ENCODE peak calls at places on chromosomes 12 and 14, in six cellular contexts. O is suprapubic skin; L is thyroid gland; J is neuronal stem cell; M is naive thymus-derived CD4-positive, alpha-beta T cell; C is adipocyte. P is an unnamed sample.

GRCh38 chr14:39731912-39732311 is 299.7 kb upstream of the FBXO33 start:
- DNase-seq in O (no peak), L (no peak), J (no peak), M (no peak), C (no peak), P (no peak)

GRCh38 chr14:32938719-32939253 is at the start of gene NPAS3:
- DNase-seq in O (no peak), L (peak; percentile 55), J (no peak), M (no peak), C (peak; percentile 59), P (no peak)

GRCh38 chr12:15164997-15165659 is 56.1 kb downstream of the RERG start:
- DNase-seq in O (no peak), L (no peak), J (no peak), M (no peak), C (no peak), P (no peak)

GRCh38 chr12:69555461-69555860 is 29.8 kb upstream of the CCT2 start:
- DNase-seq in O (no peak), L (no peak), J (no peak), M (no peak), C (peak; percentile 77), P (no peak)

GRCh38 chr12:13268606-13269005 is 72.1 kb downstream of the EMP1 start:
- DNase-seq in O (no peak), L (no peak), J (no peak), M (no peak), C (no peak), P (no peak)

GRCh38 chr14:88838015-88838414 is 13.6 kb downstream of the TTC8 start:
- DNase-seq in O (no peak), L (no peak), J (no peak), M (no peak), C (no peak), P (no peak)

GRCh38 chr12:17918013-17918412 is 172.0 kb downstream of the RERGL start:
- DNase-seq in O (no peak), L (no peak), J (no peak), M (no peak), C (no peak), P (no peak)

GRCh38 chr14:105281354-105282097 is 19.3 kb downstream of the BRF1 start:
- DNase-seq in O (no peak), L (peak; percentile 41), J (peak; percentile 37), M (peak; percentile 10), C (peak; percentile 73), P (no peak)

GRCh38 chr12:75921687-75922289 is 109.8 kb downstream of the PHLDA1 start:
- DNase-seq in O (no peak), L (no peak), J (no peak), M (no peak), C (no peak), P (no peak)

GRCh38 chr12:113757223-113758002 is 208.7 kb downstream of the RBM19 start:
- DNase-seq in O (no peak), L (no peak), J (no peak), M (no peak), C (no peak), P (no peak)

GRCh38 chr12:49566361-49566760 is 1.6 kb downstream of the MCRS1 start:
- DNase-seq in O (no peak), L (no peak), J (no peak), M (no peak), C (no peak), P (no peak)

GRCh38 chr12:107411792-107412535 is 273.6 kb upstream of the PWP1 start:
- DNase-seq in O (no peak), L (no peak), J (no peak), M (no peak), C (peak; percentile 58), P (no peak)

GRCh38 chr12:92030618-92031017 is 115.0 kb downstream of the BTG1 start:
- DNase-seq in O (no peak), L (peak; percentile 3), J (no peak), M (peak; percentile 88), C (peak; percentile 60), P (peak; percentile 70)

GRCh38 chr12:112031472-112031871 is 18.2 kb downstream of the ERP29 start:
- DNase-seq in O (no peak), L (no peak), J (no peak), M (no peak), C (no peak), P (no peak)

GRCh38 chr12:19223695-19224094 is 94.2 kb downstream of the PLEKHA5 start:
- DNase-seq in O (no peak), L (no peak), J (no peak), M (no peak), C (peak; percentile 74), P (no peak)

GRCh38 chr12:108798551-108799221 is 58.7 kb downstream of the SSH1 start:
- DNase-seq in O (no peak), L (no peak), J (no peak), M (no peak), C (peak; percentile 37), P (no peak)

GRCh38 chr12:64042901-64043300 is 179.2 kb downstream of the KICS2 start:
- DNase-seq in O (no peak), L (no peak), J (no peak), M (no peak), C (peak; percentile 90), P (no peak)

GRCh38 chr12:130559806-130560205 is 156.3 kb downstream of the RIMBP2 start:
- DNase-seq in O (no peak), L (no peak), J (no peak), M (no peak), C (no peak), P (no peak)

GRCh38 chr12:123065666-123066457 is 85.0 kb downstream of the PITPNM2 start:
- DNase-seq in O (no peak), L (no peak), J (no peak), M (no peak), C (no peak), P (no peak)

DNA sequence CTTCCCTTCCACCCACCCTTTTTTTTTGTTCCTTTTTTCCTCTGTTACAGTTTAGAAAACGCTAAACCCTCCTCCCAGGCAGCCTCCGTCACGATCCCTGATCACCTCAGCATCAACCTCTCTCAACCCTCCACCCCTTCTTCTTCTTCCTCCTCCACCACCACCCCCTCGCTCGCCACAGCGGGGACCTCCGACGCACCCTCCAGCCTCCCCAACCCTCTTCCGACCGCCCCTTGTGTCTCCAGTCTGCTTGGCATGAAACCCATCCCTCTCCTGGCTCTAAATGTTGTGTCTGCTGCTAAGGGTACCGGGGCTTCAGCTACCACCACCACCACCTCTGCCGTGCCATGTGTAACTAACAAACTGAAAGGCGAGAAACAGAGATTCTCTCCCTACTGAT is 22.9 kb downstream of the PCBP2 start:
- DNase-seq in O (no peak), L (no peak), J (no peak), M (no peak), C (no peak), P (no peak)
- H3K4me1 ChIP-seq in O (peaks cover 22% of the 10 kb centered on the region), L (no peaks in the 10 kb centered on the region), J (peaks cover 2% of the 10 kb centered on the region), M (peaks cover 8% of the 10 kb centered on the region), C (peaks cover 75% of the 10 kb centered on the region), P (peaks cover 26% of the 10 kb centered on the region)

DNA sequence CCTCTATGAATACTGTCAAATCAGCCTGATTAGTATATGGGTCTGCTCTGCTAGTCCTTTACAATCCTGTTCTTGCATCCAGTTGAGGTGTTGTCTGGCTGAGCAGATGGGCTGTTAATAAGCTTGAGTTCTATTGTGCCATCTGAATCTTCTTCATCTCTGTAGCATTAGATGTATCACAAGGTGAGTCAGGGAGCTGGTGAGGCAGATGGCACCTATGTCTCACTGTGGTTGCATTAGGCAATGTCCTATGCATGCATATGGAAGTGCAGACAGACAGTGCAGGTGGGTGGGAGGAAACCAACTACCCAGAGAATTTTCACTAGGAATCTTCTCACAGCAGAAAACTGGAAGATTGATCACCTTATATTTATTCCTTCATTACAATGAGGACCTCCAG is 165.7 kb upstream of the STXBP6 start:
- DNase-seq in O (no peak), L (no peak), J (no peak), M (no peak), C (no peak), P (no peak)
- H3K4me3 ChIP-seq in O (no peak overlapping the region), L (no peak overlapping the region), J (no peak overlapping the region), M (no peak overlapping the region), C (no peak overlapping the region), P (no peak overlapping the region)

GRCh38 chr12:57841445-57841844 is 5.1 kb downstream of the CTDSP2 start:
- DNase-seq in O (no peak), L (no peak), J (no peak), M (no peak), C (no peak), P (no peak)
- H3K4me1 ChIP-seq in O (peaks cover 83% of the 10 kb centered on the region), L (peaks cover 83% of the 10 kb centered on the region), J (peaks cover 63% of the 10 kb centered on the region), M (peaks cover 65% of the 10 kb centered on the region), C (peaks cover 79% of the 10 kb centered on the region), P (peaks cover 80% of the 10 kb centered on the region)

GRCh38 chr12:51848843-51849735 is 571 bp upstream of the FIGNL2 start:
- DNase-seq in O (no peak), L (no peak), J (peak; percentile 74), M (no peak), C (peak; percentile 34), P (peak; percentile 78)
- H3K4me3 ChIP-seq in O (peak overlapping the region; percentile 57), L (no peak overlapping the region), J (peak overlapping the region; percentile 80), M (no peak overlapping the region), C (no peak overlapping the region), P (peak overlapping the region; percentile 63)

GRCh38 chr14:68282479-68283377 is 463.1 kb downstream of the RAD51B start:
- DNase-seq in O (no peak), L (no peak), J (no peak), M (peak; percentile 43), C (no peak), P (no peak)
- H3K4me1 ChIP-seq in O (peaks cover 33% of the 10 kb centered on the region), L (peaks cover 28% of the 10 kb centered on the region), J (peaks cover 10% of the 10 kb centered on the region), M (peaks cover 70% of the 10 kb centered on the region), C (peaks cover 48% of the 10 kb centered on the region), P (peaks cover 38% of the 10 kb centered on the region)

DNA sequence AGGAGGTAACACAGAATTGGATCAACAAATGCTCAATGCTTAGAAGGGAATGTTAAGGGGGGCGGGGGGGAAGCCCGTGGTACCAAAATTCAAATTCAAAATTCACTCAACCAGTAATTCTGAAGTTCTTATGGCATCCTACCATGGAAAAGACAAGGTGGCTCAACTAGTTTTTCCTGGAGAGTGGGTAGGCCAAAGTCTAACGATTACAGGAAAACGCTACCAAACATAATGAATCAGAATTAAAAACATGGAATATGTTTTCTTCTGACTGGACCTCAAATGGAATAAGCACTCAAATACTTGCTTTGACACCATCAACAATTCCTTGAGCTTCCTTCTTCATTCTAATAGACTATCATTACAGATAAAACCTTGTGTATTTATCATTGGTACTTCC is 2.3 kb downstream of the NACA start:
- DNase-seq in O (no peak), L (no peak), J (no peak), M (no peak), C (no peak), P (no peak)
- H3K4me3 ChIP-seq in O (peak overlapping the region; percentile 82), L (no peak overlapping the region), J (peak overlapping the region; percentile 82), M (no peak overlapping the region), C (peak overlapping the region; percentile 98), P (no peak overlapping the region)

DNA sequence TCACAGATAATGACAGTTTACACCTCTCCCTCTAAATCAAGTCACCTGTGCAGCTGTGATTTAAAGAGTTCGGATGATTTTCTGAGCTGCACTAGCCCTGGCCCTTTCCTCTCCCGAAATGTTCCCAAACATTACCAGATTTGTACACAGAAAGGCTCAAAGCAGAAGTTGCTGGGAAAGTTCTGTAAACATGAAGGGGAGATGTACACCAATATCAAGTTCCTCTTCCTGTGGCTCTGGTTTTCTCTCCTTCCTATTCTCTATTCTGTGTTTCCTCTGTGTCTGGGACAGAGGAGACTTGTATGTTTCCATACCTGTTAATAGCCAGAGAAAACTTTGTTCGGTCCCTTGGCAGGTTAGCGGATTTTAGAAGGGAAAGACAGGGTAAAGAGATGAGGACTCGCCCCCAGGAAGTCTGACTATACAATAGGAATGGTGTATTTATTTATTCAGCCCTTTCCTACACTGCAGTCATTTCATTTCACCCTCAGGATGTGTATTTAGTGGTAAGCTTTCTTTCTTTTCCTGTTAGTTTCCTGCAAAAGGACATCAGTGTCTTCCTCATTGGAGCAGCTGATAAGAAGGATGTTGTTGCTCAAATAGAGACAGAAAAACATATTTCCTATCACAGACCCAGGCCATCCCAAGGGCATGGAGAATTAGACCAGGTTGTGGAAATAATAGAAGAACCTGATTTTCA is 7.6 kb upstream of the NUMB start:
- DNase-seq in O (no peak), L (no peak), J (no peak), M (no peak), C (no peak), P (no peak)
- H3K4me1 ChIP-seq in O (peaks cover 30% of the 10 kb centered on the region), L (peaks cover 11% of the 10 kb centered on the region), J (peaks cover 3% of the 10 kb centered on the region), M (peaks cover 13% of the 10 kb centered on the region), C (peaks cover 27% of the 10 kb centered on the region), P (peaks cover 69% of the 10 kb centered on the region)